ENCODE peak calls at places on chromosome 2, in four cellular contexts. K is WTC11, O is K562, J is SK-N-SH. S is an unnamed sample.

GRCh38 chr2:138780451-138780880 is 276 bp upstream of the NXPH2 start:
- DNase-seq in O (no peak), J (no peak), K (peak), S (no peak)

GRCh38 chr2:157256621-157257020 is 884 bp upstream of the GALNT5 start:
- DNase-seq in O (no peak), J (no peak), K (no peak), S (no peak)

GRCh38 chr2:201396595-201396994 is 39.5 kb upstream of the FLACC1 start:
- DNase-seq in J (no peak), O (no peak), K (no peak), S (no peak)

GRCh38 chr2:33785201-33786106 is 186.4 kb upstream of the FAM98A start:
- DNase-seq in K (no peak), O (no peak), J (no peak), S (no peak)

GRCh38 chr2:160952462-160952861 is 207.8 kb upstream of the TANK start:
- DNase-seq in J (no peak), O (no peak), K (peak), S (no peak)

GRCh38 chr2:214593723-214594122 is 182.9 kb downstream of the VWC2L start:
- DNase-seq in J (no peak), O (no peak), K (peak), S (peak)

GRCh38 chr2:54240515-54241219 is 15.4 kb downstream of the TSPYL6 start:
- DNase-seq in J (no peak), K (no peak), O (no peak), S (peak)

GRCh38 chr2:231123362-231123898 is 1.4 kb downstream of the HTR2B start:
- DNase-seq in J (peak), O (no peak), K (no peak), S (no peak)

GRCh38 chr2:38098351-38099095 is 22.6 kb upstream of the CYP1B1 start:
- DNase-seq in K (no peak), O (no peak), J (no peak), S (no peak)

GRCh38 chr2:103119352-103119751 is 357.5 kb downstream of the TMEM182 start:
- DNase-seq in J (no peak), O (no peak), K (no peak), S (no peak)

GRCh38 chr2:63078852-63079606 is 28.4 kb downstream of the OTX1 start:
- DNase-seq in K (peak), O (peak), J (peak), S (peak)

GRCh38 chr2:98909381-98910211 is 26.4 kb downstream of the CRACDL start:
- DNase-seq in K (peak), O (no peak), J (peak), S (peak)

GRCh38 chr2:27003003-27003402 is 29.8 kb upstream of the TMEM214 start:
- DNase-seq in K (no peak), J (no peak), O (no peak), S (no peak)

GRCh38 chr2:75465317-75465998 is 95.3 kb downstream of the EVA1A start:
- DNase-seq in K (no peak), O (no peak), J (peak), S (no peak)

GRCh38 chr2:204104821-204105220 is 168.3 kb downstream of the ICOS start:
- DNase-seq in O (no peak), K (no peak), J (no peak), S (no peak)

GRCh38 chr2:108971661-108972566 is 17.1 kb downstream of the EDAR start:
- DNase-seq in K (no peak), J (no peak), O (no peak), S (no peak)

DNA sequence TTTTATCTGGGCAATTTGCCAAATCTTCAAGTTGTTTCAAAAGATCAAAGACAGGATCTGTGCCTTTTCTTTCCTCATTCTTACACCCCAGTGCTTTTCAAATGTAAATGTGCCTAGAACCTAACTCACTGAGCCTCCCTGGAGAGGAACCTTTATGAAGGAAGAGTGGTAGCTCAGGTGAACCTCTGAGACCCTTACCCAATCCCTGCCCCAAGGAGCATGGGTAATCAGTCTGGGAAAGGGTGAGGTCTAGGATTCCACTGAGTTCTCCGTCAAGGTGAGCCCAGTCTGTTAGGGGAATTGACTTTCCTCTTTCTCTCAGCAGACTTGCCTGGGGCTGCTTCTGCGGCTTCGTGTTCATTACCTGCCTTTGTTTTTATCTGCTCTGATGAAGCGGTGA is 88.1 kb upstream of the MAP4K4 start:
- DNase-seq in K (no peak), J (no peak), O (no peak), S (peak)
- TF ChIP-seq TEAD4 in K (no peak), J (no peak), O (no peak), S (no peak)

GRCh38 chr2:223297788-223298187 is 245.8 kb downstream of the KCNE4 start:
- DNase-seq in K (no peak), J (peak), O (no peak), S (no peak)
- TF ChIP-seq TEAD4 in K (no peak), J (peak), O (no peak), S (no peak)

DNA sequence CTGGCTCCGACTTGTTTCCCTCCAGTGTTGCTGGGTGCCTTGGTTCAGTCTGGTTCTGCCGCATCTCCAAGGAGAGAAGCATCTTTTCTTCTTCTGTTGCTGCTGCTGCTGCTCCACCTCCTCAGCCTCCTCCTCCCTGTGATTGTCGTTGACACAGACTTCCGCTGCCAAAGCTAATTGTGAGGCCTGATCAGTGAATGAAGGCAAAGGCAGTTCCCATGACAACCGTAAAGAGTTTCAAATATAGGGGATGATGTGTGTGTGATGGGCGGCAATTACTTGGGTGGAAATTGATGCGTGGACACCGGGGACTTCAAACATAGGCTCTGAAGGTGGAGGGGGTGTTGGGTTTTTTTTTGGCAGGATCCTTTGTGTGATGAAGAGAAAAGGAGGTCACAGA is 13.7 kb downstream of the TET3 start:
- DNase-seq in J (no peak), K (no peak), O (no peak), S (no peak)
- TF ChIP-seq TEAD4 in J (no peak), K (no peak), O (no peak), S (no peak)

GRCh38 chr2:218229851-218230250 is 12.9 kb downstream of the ARPC2 start:
- DNase-seq in J (no peak), K (no peak), O (no peak), S (no peak)
- TF ChIP-seq TEAD4 in J (no peak), K (no peak), O (no peak), S (no peak)

GRCh38 chr2:216713691-216714411 is 18.5 kb upstream of the IGFBP5 start:
- DNase-seq in J (no peak), O (no peak), K (no peak), S (no peak)

GRCh38 chr2:216716109-216716508 is 20.8 kb upstream of the IGFBP5 start:
- DNase-seq in O (no peak), K (no peak), J (no peak), S (no peak)

GRCh38 chr2:216714412-216714775 is 19.0 kb upstream of the IGFBP5 start:
- DNase-seq in J (no peak), K (no peak), O (no peak), S (no peak)

DNA sequence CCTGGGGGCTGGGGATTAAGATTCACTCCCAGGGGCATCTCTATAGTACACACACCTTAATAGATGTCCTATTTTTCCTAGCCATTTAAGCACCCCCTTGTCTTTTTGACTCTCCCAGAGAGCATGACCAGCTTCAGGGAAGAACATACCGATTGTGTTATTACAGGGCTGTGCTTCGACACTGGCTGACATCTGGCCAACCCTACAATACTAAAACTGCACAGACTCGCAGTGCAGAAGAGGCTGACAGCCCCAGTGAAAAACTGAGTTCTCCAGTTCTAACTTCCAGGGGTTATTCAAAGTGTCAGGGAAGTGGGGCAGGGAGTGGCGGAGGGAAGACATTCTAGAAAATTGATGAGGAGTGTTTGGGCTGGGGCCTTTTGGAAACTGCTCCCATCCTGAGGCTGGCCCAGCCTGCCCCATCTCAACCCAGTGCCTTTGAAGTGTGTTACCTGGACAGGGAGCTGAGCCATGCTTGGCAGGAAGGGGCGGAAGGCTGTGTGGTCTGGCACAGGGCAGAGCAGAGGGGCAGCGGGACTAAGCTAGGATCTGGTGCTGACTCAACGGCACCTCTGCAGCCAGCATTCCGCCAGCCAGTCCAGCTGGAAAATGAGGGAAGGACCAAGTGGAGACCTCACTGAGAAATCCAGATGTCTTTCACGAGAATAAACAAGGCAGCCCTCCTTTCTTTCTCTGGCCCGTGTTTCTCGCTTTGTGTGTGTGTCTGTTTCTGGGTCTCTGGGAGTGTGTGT is 15.4 kb upstream of the IGFBP5 start:
- DNase-seq in J (no peak), O (no peak), K (no peak), S (no peak)
- TF ChIP-seq TEAD4 in J (no peak), O (no peak), K (no peak), S (no peak)

GRCh38 chr2:60764736-60765534 is 8.9 kb downstream of the PAPOLG start:
- DNase-seq in K (no peak), J (no peak), O (no peak), S (no peak)
- TF ChIP-seq TEAD4 in K (no peak), J (no peak), O (no peak), S (no peak)

GRCh38 chr2:16357188-16357587 is 308.4 kb downstream of the CYRIA start:
- DNase-seq in J (no peak), K (no peak), O (no peak), S (no peak)
- TF ChIP-seq TEAD4 in J (no peak), K (no peak), O (no peak), S (no peak)

DNA sequence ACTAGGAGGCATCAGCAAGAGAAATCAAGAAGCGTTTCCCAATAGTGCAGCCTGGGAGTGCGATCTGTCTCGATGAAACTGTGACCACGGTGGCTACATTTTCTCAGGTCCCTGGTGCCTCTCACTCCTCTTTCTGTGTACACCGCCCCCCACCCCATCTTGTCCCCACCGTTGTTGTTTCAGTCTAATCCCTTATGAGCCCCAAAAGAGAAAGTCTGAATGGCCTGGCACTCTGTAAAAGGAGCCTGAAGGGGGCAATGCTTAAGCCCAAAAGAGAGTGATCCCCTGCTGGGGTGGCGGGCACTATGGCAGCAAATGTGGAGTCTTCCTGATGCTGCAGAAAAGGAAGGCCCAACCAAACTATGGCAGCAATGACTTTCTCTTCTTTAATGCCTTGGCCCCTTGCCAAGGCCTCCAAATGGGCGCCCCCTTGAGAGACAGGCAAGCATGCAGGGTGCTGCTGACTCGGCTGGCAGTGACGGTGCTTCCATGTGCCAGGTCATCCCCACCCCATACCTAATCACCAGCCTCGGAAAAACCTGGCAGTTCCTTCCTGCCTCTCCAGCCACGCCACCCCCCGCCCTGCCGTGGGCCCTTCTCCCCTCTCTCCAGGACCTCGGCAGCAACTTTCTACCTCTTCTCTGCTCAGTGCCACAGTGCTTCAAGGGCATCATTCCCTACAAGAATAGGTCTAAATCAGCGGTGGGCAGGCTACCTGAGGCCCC is 123.0 kb downstream of the CYP26B1 start:
- DNase-seq in K (no peak), O (no peak), J (no peak), S (no peak)
- TF ChIP-seq TEAD4 in K (no peak), O (no peak), J (no peak), S (no peak)